ENCODE peak calls at places on chromosomes 6 and 20, in six cellular contexts. B is GM04503; K is mesothelial cell of epicardium; V is CD4-positive, alpha-beta T cell; R is A172; W is stimulated activated naive CD4-positive, alpha-beta T cell treated with Interleukin-2 at 50 U/mL for 16 hours. F is an unnamed sample.

GRCh38 chr20:53013183-53013582 is 41.0 kb downstream of the TSHZ2 start:
- DNase-seq in K (no peak), B (no peak), W (no peak), V (no peak), R (no peak), F (no peak)

GRCh38 chr6:67345946-67346345 is 1289.1 kb upstream of the ADGRB3 start:
- DNase-seq in K (no peak), B (no peak), W (no peak), V (no peak), R (peak), F (no peak)

GRCh38 chr6:106820412-106820852 is 154.1 kb downstream of the CD24 start:
- DNase-seq in B (no peak), R (peak), K (no peak), W (no peak), V (no peak), F (no peak)

GRCh38 chr6:44135875-44136274 is 8.5 kb downstream of the TMEM63B start:
- DNase-seq in B (no peak), R (no peak), V (no peak), K (no peak), W (no peak), F (no peak)

GRCh38 chr6:15513801-15514711 is 148.8 kb downstream of the DTNBP1 start:
- DNase-seq in V (no peak), W (no peak), K (no peak), R (peak), B (no peak), F (no peak)

GRCh38 chr6:44721954-44722578 is 334.6 kb downstream of the CDC5L start:
- DNase-seq in W (no peak), K (no peak), V (no peak), B (no peak), R (no peak), F (no peak)

GRCh38 chr6:797479-798077 is 104.6 kb upstream of the EXOC2 start:
- DNase-seq in B (no peak), W (peak), R (peak), K (peak), V (no peak), F (peak)

GRCh38 chr20:61105395-61105794 is 146.7 kb upstream of the CDH4 start:
- DNase-seq in W (no peak), K (no peak), V (no peak), R (no peak), B (no peak), F (no peak)

GRCh38 chr6:6420097-6420496 is 99.6 kb upstream of the F13A1 start:
- DNase-seq in K (no peak), W (no peak), R (no peak), V (no peak), B (no peak), F (no peak)

GRCh38 chr6:129248976-129249375 is 366.0 kb downstream of the LAMA2 start:
- DNase-seq in K (no peak), V (no peak), B (no peak), W (no peak), R (no peak), F (no peak)

GRCh38 chr6:142633317-142633716 is 311.7 kb downstream of the HIVEP2 start:
- DNase-seq in V (no peak), W (no peak), K (no peak), B (no peak), R (no peak), F (no peak)

GRCh38 chr20:61126369-61127195 is 125.5 kb upstream of the CDH4 start:
- DNase-seq in V (no peak), W (no peak), K (no peak), R (no peak), B (no peak), F (no peak)

GRCh38 chr6:5135783-5136376 is 50.7 kb downstream of the PPP1R3G start:
- DNase-seq in B (no peak), V (no peak), W (peak), R (peak), K (no peak), F (peak)

GRCh38 chr20:16236589-16237241 is 336.5 kb downstream of the KIF16B start:
- DNase-seq in W (no peak), K (no peak), V (no peak), R (no peak), B (no peak), F (no peak)